ENCODE peak calls at places on chromosome 18, in five cellular contexts. One of them, this sample, is unnamed.
A peak's percentile ranks its signal among the peaks of the same experiment; 100 is the strongest.

GRCh38 chr18:60534539-60534938 is 162.0 kb upstream of the MC4R start:
- DNase-seq in A549: no peak
- DNase-seq in WTC11: no peak
- DNase-seq in IMR-90: peak; percentile 24
- DNase-seq in SK-N-SH: no peak
- DNase-seq in this sample: no peak

GRCh38 chr18:24227976-24228660 is 89.3 kb downstream of the CABYR start:
- DNase-seq in A549: no peak
- DNase-seq in WTC11: no peak
- DNase-seq in IMR-90: peak; percentile 83
- DNase-seq in SK-N-SH: peak; percentile 4
- DNase-seq in this sample: no peak

GRCh38 chr18:832085-832681 is 20.1 kb upstream of the YES1 start:
- DNase-seq in A549: no peak
- DNase-seq in WTC11: peak; percentile 70
- DNase-seq in IMR-90: no peak
- DNase-seq in SK-N-SH: no peak
- DNase-seq in this sample: no peak

GRCh38 chr18:49920731-49921130 is 107.4 kb upstream of the ACAA2 start:
- DNase-seq in A549: no peak
- DNase-seq in WTC11: no peak
- DNase-seq in IMR-90: no peak
- DNase-seq in SK-N-SH: peak; percentile 48
- DNase-seq in this sample: no peak

GRCh38 chr18:24397131-24397693 is 412 bp downstream of the OSBPL1A start:
- DNase-seq in A549: peak; percentile 33
- DNase-seq in WTC11: no peak
- DNase-seq in IMR-90: peak; percentile 78
- DNase-seq in SK-N-SH: peak; percentile 60
- DNase-seq in this sample: no peak

GRCh38 chr18:34738173-34738894 is 28.2 kb downstream of the DTNA start:
- DNase-seq in A549: no peak
- DNase-seq in WTC11: no peak
- DNase-seq in IMR-90: no peak
- DNase-seq in SK-N-SH: no peak
- DNase-seq in this sample: no peak

GRCh38 chr18:79511271-79511670 is 115.5 kb downstream of the NFATC1 start:
- DNase-seq in A549: no peak
- DNase-seq in WTC11: no peak
- DNase-seq in IMR-90: no peak
- DNase-seq in SK-N-SH: no peak
- DNase-seq in this sample: no peak

GRCh38 chr18:58635891-58636290 is 7.0 kb upstream of the ALPK2 start:
- DNase-seq in A549: no peak
- DNase-seq in WTC11: no peak
- DNase-seq in IMR-90: peak; percentile 80
- DNase-seq in SK-N-SH: no peak
- DNase-seq in this sample: peak; percentile 38

GRCh38 chr18:5574843-5575242 is 31.0 kb upstream of the EPB41L3 start:
- DNase-seq in A549: no peak
- DNase-seq in WTC11: no peak
- DNase-seq in IMR-90: no peak
- DNase-seq in SK-N-SH: no peak
- DNase-seq in this sample: no peak

GRCh38 chr18:39752351-39752750 is 2186.8 kb upstream of the CELF4 start:
- DNase-seq in A549: no peak
- DNase-seq in WTC11: no peak
- DNase-seq in IMR-90: no peak
- DNase-seq in SK-N-SH: no peak
- DNase-seq in this sample: no peak

GRCh38 chr18:51519571-51519970 is 322.1 kb upstream of the MEX3C start:
- DNase-seq in A549: no peak
- DNase-seq in WTC11: no peak
- DNase-seq in IMR-90: no peak
- DNase-seq in SK-N-SH: no peak
- DNase-seq in this sample: no peak

GRCh38 chr18:55405655-55406373 is 182.2 kb downstream of the TCF4 start:
- DNase-seq in A549: peak; percentile 26
- DNase-seq in WTC11: no peak
- DNase-seq in IMR-90: peak; percentile 95
- DNase-seq in SK-N-SH: peak; percentile 52
- DNase-seq in this sample: no peak

GRCh38 chr18:4987452-4988405 is 209.3 kb downstream of the AKAIN1 start:
- DNase-seq in A549: no peak
- DNase-seq in WTC11: no peak
- DNase-seq in IMR-90: no peak
- DNase-seq in SK-N-SH: no peak
- DNase-seq in this sample: no peak

GRCh38 chr18:39453882-39454281 is 1888.3 kb upstream of the CELF4 start:
- DNase-seq in A549: no peak
- DNase-seq in WTC11: no peak
- DNase-seq in IMR-90: peak; percentile 65
- DNase-seq in SK-N-SH: no peak
- DNase-seq in this sample: no peak

GRCh38 chr18:46660955-46661749 is 4.1 kb upstream of the LOXHD1 start:
- DNase-seq in A549: no peak
- DNase-seq in WTC11: peak; percentile 67
- DNase-seq in IMR-90: peak; percentile 31
- DNase-seq in SK-N-SH: peak; percentile 48
- DNase-seq in this sample: no peak

GRCh38 chr18:62505669-62506494 is 16.9 kb upstream of the ZCCHC2 start:
- DNase-seq in A549: no peak
- DNase-seq in WTC11: no peak
- DNase-seq in IMR-90: no peak
- DNase-seq in SK-N-SH: no peak
- DNase-seq in this sample: peak; percentile 78

GRCh38 chr18:49835405-49835804 is 22.1 kb upstream of the ACAA2 start:
- DNase-seq in A549: no peak
- DNase-seq in WTC11: no peak
- DNase-seq in IMR-90: no peak
- DNase-seq in SK-N-SH: no peak
- DNase-seq in this sample: no peak

GRCh38 chr18:63138469-63139340 is 180.9 kb downstream of the BCL2 start:
- DNase-seq in A549: no peak
- DNase-seq in WTC11: peak; percentile 73
- DNase-seq in IMR-90: no peak
- DNase-seq in SK-N-SH: no peak
- DNase-seq in this sample: peak; percentile 94

GRCh38 chr18:37604032-37604431 is 38.4 kb upstream of the CELF4 start:
- DNase-seq in A549: no peak
- DNase-seq in WTC11: no peak
- DNase-seq in IMR-90: no peak
- DNase-seq in SK-N-SH: no peak
- DNase-seq in this sample: no peak

GRCh38 chr18:61554117-61554776 is 221.0 kb downstream of the CDH20 start:
- DNase-seq in A549: no peak
- DNase-seq in WTC11: no peak
- DNase-seq in IMR-90: no peak
- DNase-seq in SK-N-SH: no peak
- DNase-seq in this sample: no peak

GRCh38 chr18:28183418-28184078 is 6.6 kb upstream of the CDH2 start:
- DNase-seq in A549: no peak
- DNase-seq in WTC11: no peak
- DNase-seq in IMR-90: peak; percentile 46
- DNase-seq in SK-N-SH: no peak
- DNase-seq in this sample: no peak

DNA sequence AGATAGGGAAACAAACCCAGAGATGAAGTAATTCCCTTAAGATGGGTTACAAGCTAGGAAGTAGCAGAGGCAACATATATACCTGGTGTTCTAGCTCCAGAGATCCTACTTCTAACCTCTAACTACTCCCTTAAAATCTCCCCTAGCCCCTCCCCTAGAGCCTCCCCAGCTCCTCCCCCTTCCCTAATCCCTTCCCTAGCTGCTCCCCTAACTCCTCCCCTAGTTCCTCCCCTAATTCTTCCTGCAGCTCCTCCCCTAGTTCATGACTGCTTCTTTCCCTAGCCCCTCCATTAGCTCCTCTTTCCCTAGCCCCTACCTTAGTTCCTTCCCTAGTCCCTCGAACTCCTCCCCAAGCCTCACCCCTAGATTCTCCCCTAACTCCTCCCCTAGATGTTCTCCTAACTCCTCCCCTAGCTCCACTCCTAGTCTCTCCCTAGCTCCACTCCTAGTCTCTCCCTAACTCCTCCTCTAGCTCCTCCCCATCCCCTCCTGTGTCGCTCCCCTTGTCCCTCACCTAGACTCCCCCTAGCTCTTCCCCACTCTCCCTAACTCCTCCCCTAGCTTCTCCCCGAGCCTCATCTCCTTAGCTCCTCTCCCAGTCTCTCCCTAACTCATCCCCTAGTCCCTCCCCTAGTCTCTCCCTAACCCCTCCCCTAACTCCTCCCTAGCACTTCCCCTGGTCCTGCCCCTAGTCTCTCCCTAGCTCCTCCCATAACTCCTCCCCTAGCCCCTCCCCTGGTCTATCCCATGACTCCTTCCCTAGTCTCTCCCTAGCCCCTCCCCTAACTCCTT is 108.9 kb downstream of the CD226 start:
- DNase-seq in A549: peak; percentile 5
- DNase-seq in WTC11: peak; percentile 76
- DNase-seq in IMR-90: no peak
- DNase-seq in SK-N-SH: peak; percentile 29
- DNase-seq in this sample: peak; percentile 13
- TF ChIP-seq USF2 in A549: no peak
- TF ChIP-seq USF2 in WTC11: no peak
- TF ChIP-seq USF2 in IMR-90: no peak
- TF ChIP-seq USF2 in SK-N-SH: no peak
- TF ChIP-seq USF2 in this sample: no peak

DNA sequence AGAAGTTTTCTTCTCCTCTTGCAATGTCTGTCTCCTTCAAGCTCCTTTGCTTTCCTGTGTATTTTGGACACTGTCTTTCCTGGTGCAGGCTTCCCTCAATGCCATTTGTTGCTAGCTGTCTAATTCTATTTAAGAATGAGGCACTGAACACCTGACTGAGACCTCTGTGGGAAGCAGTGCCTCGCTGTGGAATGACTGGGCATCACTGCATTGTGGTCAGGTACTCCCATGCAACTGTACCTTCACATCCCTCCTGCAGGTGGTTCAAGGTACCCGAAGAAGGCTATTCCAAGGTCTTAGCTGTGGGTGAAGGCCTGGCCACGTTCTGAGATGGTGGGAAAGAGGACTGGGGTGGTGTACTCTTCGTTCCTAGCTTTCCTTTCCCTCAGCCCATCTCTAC is 152.8 kb upstream of the CTAGE1 start:
- DNase-seq in A549: no peak
- DNase-seq in WTC11: no peak
- DNase-seq in IMR-90: no peak
- DNase-seq in SK-N-SH: no peak
- DNase-seq in this sample: no peak
- TF ChIP-seq USF2 in A549: no peak
- TF ChIP-seq USF2 in WTC11: no peak
- TF ChIP-seq USF2 in IMR-90: no peak
- TF ChIP-seq USF2 in SK-N-SH: no peak
- TF ChIP-seq USF2 in this sample: no peak

GRCh38 chr18:64618390-64618789 is 469.5 kb upstream of the LINC00305 start:
- DNase-seq in A549: no peak
- DNase-seq in WTC11: no peak
- DNase-seq in IMR-90: no peak
- DNase-seq in SK-N-SH: no peak
- DNase-seq in this sample: no peak
- TF ChIP-seq USF2 in A549: no peak
- TF ChIP-seq USF2 in WTC11: no peak
- TF ChIP-seq USF2 in IMR-90: no peak
- TF ChIP-seq USF2 in SK-N-SH: no peak
- TF ChIP-seq USF2 in this sample: no peak

DNA sequence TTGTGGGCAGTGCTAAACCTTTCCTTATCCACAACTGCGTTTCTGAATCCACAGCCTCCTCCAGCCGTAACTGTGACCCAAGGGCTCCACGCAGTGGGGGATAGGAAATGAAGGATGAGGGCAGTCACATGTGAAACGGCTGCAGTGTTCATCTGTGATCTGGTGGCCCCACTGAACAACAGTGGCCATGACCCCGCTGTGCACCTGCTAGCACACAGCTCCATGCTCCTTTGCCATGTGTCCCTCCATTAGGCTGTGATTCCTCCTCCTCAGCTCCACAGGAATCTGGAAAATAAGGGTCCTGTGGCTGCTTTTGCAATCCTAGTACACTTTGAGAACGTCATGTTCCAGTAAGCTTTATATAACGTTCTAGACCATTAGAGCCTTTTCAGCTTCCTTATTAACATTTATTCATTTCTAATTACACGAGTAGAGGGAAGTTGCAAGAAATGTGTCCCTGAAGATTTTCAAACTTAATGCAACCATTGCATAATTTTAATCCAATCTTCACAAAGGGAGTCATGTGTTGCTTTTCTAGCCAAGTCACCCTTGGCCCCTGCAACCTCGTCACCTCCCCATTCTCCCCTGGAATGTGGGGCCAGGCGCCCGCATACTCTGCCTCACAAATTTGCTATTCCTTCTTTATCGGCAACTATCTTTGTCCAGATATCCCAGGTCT is 7.1 kb upstream of the NAPG start:
- DNase-seq in A549: no peak
- DNase-seq in WTC11: no peak
- DNase-seq in IMR-90: peak; percentile 36
- DNase-seq in SK-N-SH: peak; percentile 65
- DNase-seq in this sample: no peak
- TF ChIP-seq USF2 in A549: no peak
- TF ChIP-seq USF2 in WTC11: no peak
- TF ChIP-seq USF2 in IMR-90: peak; percentile 37
- TF ChIP-seq USF2 in SK-N-SH: no peak
- TF ChIP-seq USF2 in this sample: no peak

This sample was measured in GM12878.